ENCODE peak calls at places on chromosomes 5 and 9, in five cellular contexts. C is effector memory CD4-positive, alpha-beta T cell; Z is neuronal stem cell; K is left ventricle myocardium inferior; A is ascending aorta. E is an unnamed sample. For H3K4me1, the result is how much of the 10 kb centered on the place peaks cover.

GRCh38 chr5:121962347-121962670 is 534 bp downstream of the SRFBP1 start:
- DNase-seq in Z (no peak), C (no peak), A (no peak), K (no peak), E (no peak)

GRCh38 chr9:15144567-15145174 is 162.3 kb downstream of the TTC39B start:
- DNase-seq in A (no peak), C (no peak), Z (no peak), K (no peak), E (no peak)

GRCh38 chr5:111072949-111073682 is 1.6 kb downstream of the TSLP start:
- DNase-seq in K (peak), A (no peak), C (no peak), Z (peak), E (no peak)

GRCh38 chr5:36301858-36302603 is at the start of gene RANBP3L:
- DNase-seq in K (no peak), C (no peak), Z (peak), A (no peak), E (no peak)

GRCh38 chr9:133342570-133342969 is 5.4 kb downstream of the MED22 start:
- DNase-seq in Z (no peak), K (no peak), A (no peak), C (no peak), E (no peak)

GRCh38 chr9:100309992-100310391 is 42.8 kb downstream of the TEX10 start:
- DNase-seq in C (no peak), K (no peak), A (no peak), Z (no peak), E (no peak)

GRCh38 chr5:34491251-34491620 is 164.9 kb upstream of the RAI14 start:
- DNase-seq in C (no peak), Z (no peak), A (no peak), K (no peak), E (no peak)

GRCh38 chr9:137913132-137913531 is 35.5 kb downstream of the CACNA1B start:
- DNase-seq in Z (no peak), C (no peak), K (no peak), A (no peak), E (no peak)

GRCh38 chr5:181283347-181283746 is 22.4 kb upstream of the TRIM52 start:
- DNase-seq in C (no peak), Z (no peak), A (no peak), K (no peak), E (no peak)

GRCh38 chr5:126975791-126976190 is 54.6 kb downstream of the MARCHF3 start:
- DNase-seq in A (no peak), K (no peak), C (no peak), Z (no peak), E (no peak)
- H3K4me1 ChIP-seq in A (under half), K (half or more), C (under half), Z (under half), E (under half)

GRCh38 chr5:43007246-43007910 is 32.7 kb downstream of the ANXA2R start:
- DNase-seq in A (no peak), Z (peak), C (peak), K (peak), E (peak)

GRCh38 chr5:43007911-43008368 is 32.2 kb downstream of the ANXA2R start:
- DNase-seq in A (no peak), C (peak), Z (no peak), K (peak), E (peak)

GRCh38 chr5:43008369-43009158 is 31.6 kb downstream of the ANXA2R start:
- DNase-seq in K (peak), C (peak), Z (no peak), A (no peak), E (peak)

GRCh38 chr5:43010956-43011355 is 29.2 kb downstream of the ANXA2R start:
- DNase-seq in K (no peak), C (no peak), A (no peak), Z (no peak), E (no peak)

GRCh38 chr5:43006411-43007202 is 33.5 kb downstream of the ANXA2R start:
- DNase-seq in A (no peak), Z (no peak), K (no peak), C (no peak), E (no peak)
- H3K4me1 ChIP-seq in A (under half), Z (under half), K (under half), C (under half), E (under half)

DNA sequence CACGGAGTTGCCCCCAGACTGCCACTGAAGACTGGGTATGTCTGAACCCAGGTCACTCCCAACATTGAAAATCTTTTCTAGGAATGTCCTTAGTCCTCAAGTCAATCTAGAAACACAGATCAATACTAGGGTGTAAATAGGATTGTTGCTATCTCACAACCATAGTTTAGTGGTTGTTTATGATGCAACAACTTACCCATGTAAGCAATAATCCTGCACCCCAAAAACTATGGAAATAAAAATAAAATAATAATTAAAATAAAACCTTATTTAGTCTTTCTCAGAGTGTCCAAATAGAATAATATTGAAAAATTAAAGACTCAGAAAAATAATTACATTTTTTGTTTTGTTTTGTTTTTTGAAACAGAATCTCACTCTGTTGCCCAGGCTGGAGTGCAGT is 66.3 kb upstream of the FUBP3 start:
- DNase-seq in A (no peak), K (no peak), Z (no peak), C (no peak), E (no peak)
- H3K4me1 ChIP-seq in A (under half), K (under half), Z (under half), C (under half), E (under half)

GRCh38 chr5:1199340-1199648 is 2.1 kb upstream of the SLC6A19 start:
- DNase-seq in A (no peak), Z (no peak), C (no peak), K (no peak), E (no peak)
- H3K4me1 ChIP-seq in A (under half), Z (under half), C (under half), K (under half), E (under half)

GRCh38 chr9:93558503-93558902 is 17.9 kb upstream of the PHF2 start:
- DNase-seq in C (no peak), K (no peak), A (no peak), Z (no peak), E (no peak)

GRCh38 chr9:93565089-93565488 is 11.3 kb upstream of the PHF2 start:
- DNase-seq in C (no peak), K (no peak), A (no peak), Z (no peak), E (no peak)

GRCh38 chr9:93562157-93562556 is 14.2 kb upstream of the PHF2 start:
- DNase-seq in C (no peak), K (no peak), A (no peak), Z (no peak), E (no peak)

GRCh38 chr9:93557366-93558137 is 18.8 kb upstream of the PHF2 start:
- DNase-seq in Z (no peak), A (no peak), K (no peak), C (no peak), E (no peak)

DNA sequence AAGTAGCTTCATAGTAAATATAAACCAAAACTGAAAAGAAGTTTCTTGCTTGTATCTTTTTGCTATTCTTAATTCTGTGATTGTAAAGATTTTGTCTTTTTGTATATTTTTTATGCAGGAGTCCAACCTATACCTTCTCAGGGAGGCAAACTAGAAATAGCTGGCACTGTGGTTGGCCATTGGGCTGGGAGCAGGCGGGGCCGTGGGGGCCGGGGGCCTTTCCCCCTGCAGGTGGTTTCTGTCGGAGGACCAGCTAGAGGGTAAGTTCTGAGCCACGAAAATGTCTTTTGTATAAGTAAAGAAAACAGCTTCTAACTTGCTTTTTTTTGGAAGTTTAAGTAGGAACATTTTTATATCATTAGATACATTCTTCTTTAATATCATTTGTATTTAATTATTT is 15.4 kb upstream of the PHF2 start:
- DNase-seq in A (no peak), C (no peak), K (no peak), Z (no peak), E (no peak)
- H3K4me1 ChIP-seq in A (under half), C (under half), K (under half), Z (under half), E (under half)

E was measured in esophagus squamous epithelium.